ENCODE peak calls at places on chromosome 13, in four cellular contexts. R is K562, W is HepG2, A is SK-N-SH. B is an unnamed sample.

GRCh38 chr13:76892488-76892887 is 6.3 kb upstream of the KCTD12 start:
- DNase-seq in W (no peak), A (no peak), R (no peak), B (no peak)

GRCh38 chr13:75935805-75936204 is 299.7 kb downstream of the LMO7 start:
- DNase-seq in A (no peak), R (no peak), W (no peak), B (no peak)

GRCh38 chr13:97466782-97467181 is 32.8 kb downstream of the RAP2A start:
- DNase-seq in A (no peak), R (no peak), W (no peak), B (no peak)

GRCh38 chr13:23723463-23723862 is 153.3 kb downstream of the TNFRSF19 start:
- DNase-seq in R (no peak), A (no peak), W (no peak), B (no peak)

GRCh38 chr13:27789495-27790303 is 2.6 kb upstream of the GSX1 start:
- DNase-seq in A (no peak), R (no peak), W (peak), B (no peak)

GRCh38 chr13:110340812-110341444 is 33.8 kb downstream of the COL4A2 start:
- DNase-seq in R (no peak), W (no peak), A (no peak), B (no peak)

GRCh38 chr13:48641404-48641803 is 12.3 kb upstream of the CYSLTR2 start:
- DNase-seq in R (no peak), A (no peak), W (no peak), B (no peak)

GRCh38 chr13:51832471-51833152 is 12.4 kb downstream of the TMEM272 start:
- DNase-seq in W (no peak), R (no peak), A (peak), B (no peak)

GRCh38 chr13:77084755-77085154 is 57.8 kb upstream of the FBXL3 start:
- DNase-seq in R (no peak), A (no peak), W (no peak), B (no peak)

GRCh38 chr13:87656311-87656710 is 14.9 kb upstream of the SLITRK5 start:
- DNase-seq in W (no peak), R (no peak), A (no peak), B (no peak)

GRCh38 chr13:20313896-20314295 is 81.8 kb upstream of the GJB6 start:
- DNase-seq in A (no peak), W (no peak), R (no peak), B (no peak)

GRCh38 chr13:106619688-106620555 is 52.0 kb upstream of the ARGLU1 start:
- DNase-seq in R (peak), W (peak), A (peak), B (no peak)

GRCh38 chr13:78404961-78405360 is 198.4 kb downstream of the POU4F1 start:
- DNase-seq in A (no peak), W (no peak), R (no peak), B (no peak)

GRCh38 chr13:34942732-34943674 is 933 bp downstream of the NBEA start:
- DNase-seq in R (no peak), W (no peak), A (peak), B (peak)

GRCh38 chr13:34570954-34571353 is 371.1 kb upstream of the NBEA start:
- DNase-seq in A (no peak), W (no peak), R (no peak), B (no peak)

GRCh38 chr13:21338156-21338555 is 120.9 kb downstream of the ZDHHC20 start:
- DNase-seq in W (peak), A (no peak), R (no peak), B (no peak)

GRCh38 chr13:35225582-35225981 is 250.9 kb downstream of the MAB21L1 start:
- DNase-seq in A (no peak), R (no peak), W (no peak), B (no peak)

GRCh38 chr13:83508905-83509304 is 373.4 kb downstream of the SLITRK1 start:
- DNase-seq in W (no peak), R (no peak), A (no peak), B (no peak)

GRCh38 chr13:60013166-60013565 is 150.6 kb downstream of the DIAPH3 start:
- DNase-seq in W (no peak), R (no peak), A (no peak), B (no peak)

GRCh38 chr13:76014618-76015315 is 378.6 kb downstream of the LMO7 start:
- DNase-seq in R (no peak), W (no peak), A (no peak), B (no peak)

GRCh38 chr13:40148103-40148502 is 492.6 kb downstream of the COG6 start:
- DNase-seq in A (no peak), R (no peak), W (no peak), B (no peak)

GRCh38 chr13:37667631-37668161 is 69.1 kb upstream of the POSTN start:
- DNase-seq in A (no peak), R (no peak), W (no peak), B (no peak)

GRCh38 chr13:41544824-41545707 is 87.7 kb downstream of the RGCC start:
- DNase-seq in A (no peak), R (no peak), W (no peak), B (no peak)

GRCh38 chr13:21610687-21611086 is 6.7 kb upstream of the MICU2 start:
- DNase-seq in W (no peak), R (no peak), A (no peak), B (no peak)

GRCh38 chr13:33236021-33236420 is 49.5 kb downstream of the STARD13 start:
- DNase-seq in R (no peak), W (no peak), A (no peak), B (no peak)

GRCh38 chr13:97600438-97601080 is 166.6 kb downstream of the RAP2A start:
- DNase-seq in A (no peak), R (no peak), W (peak), B (no peak)

GRCh38 chr13:42708391-42708790 is 73.0 kb upstream of the FAM216B start:
- DNase-seq in A (no peak), R (no peak), W (no peak), B (no peak)

GRCh38 chr13:71493189-71493588 is 373.8 kb downstream of the DACH1 start:
- DNase-seq in R (no peak), W (no peak), A (no peak), B (no peak)

GRCh38 chr13:29452773-29453574 is 142.5 kb downstream of the SLC7A1 start:
- DNase-seq in A (peak), W (no peak), R (no peak), B (no peak)

GRCh38 chr13:19864339-19865309 is 1.2 kb upstream of the ZMYM5 start:
- DNase-seq in W (no peak), R (peak), A (peak), B (no peak)

GRCh38 chr13:21675095-21676007 is 4.5 kb downstream of the FGF9 start:
- DNase-seq in A (peak), R (no peak), W (no peak), B (no peak)

GRCh38 chr13:91135949-91136348 is 211.5 kb upstream of the MIR17HG start:
- DNase-seq in R (no peak), A (no peak), W (no peak), B (no peak)

GRCh38 chr13:112959701-112960542 is 9.1 kb upstream of the MCF2L start:
- DNase-seq in W (no peak), A (no peak), R (no peak), B (no peak)
- H3K27ac ChIP-seq in W (no peak), A (no peak), R (no peak), B (no peak)

GRCh38 chr13:50512602-50513527 is 330.6 kb downstream of the DLEU7 start:
- DNase-seq in W (peak), R (no peak), A (no peak), B (no peak)

GRCh38 chr13:50514249-50514648 is 329.2 kb downstream of the DLEU7 start:
- DNase-seq in W (no peak), A (no peak), R (no peak), B (no peak)

GRCh38 chr13:50509771-50510441 is 333.6 kb downstream of the DLEU7 start:
- DNase-seq in R (no peak), W (no peak), A (no peak), B (no peak)

GRCh38 chr13:50513528-50513863 is 330.0 kb downstream of the DLEU7 start:
- DNase-seq in A (no peak), R (no peak), W (no peak), B (no peak)

GRCh38 chr13:50511877-50512332 is 331.6 kb downstream of the DLEU7 start:
- DNase-seq in A (no peak), W (peak), R (no peak), B (no peak)
- TF ChIP-seq TAF1 in A (no peak), W (no peak), R (no peak), B (no peak)

DNA sequence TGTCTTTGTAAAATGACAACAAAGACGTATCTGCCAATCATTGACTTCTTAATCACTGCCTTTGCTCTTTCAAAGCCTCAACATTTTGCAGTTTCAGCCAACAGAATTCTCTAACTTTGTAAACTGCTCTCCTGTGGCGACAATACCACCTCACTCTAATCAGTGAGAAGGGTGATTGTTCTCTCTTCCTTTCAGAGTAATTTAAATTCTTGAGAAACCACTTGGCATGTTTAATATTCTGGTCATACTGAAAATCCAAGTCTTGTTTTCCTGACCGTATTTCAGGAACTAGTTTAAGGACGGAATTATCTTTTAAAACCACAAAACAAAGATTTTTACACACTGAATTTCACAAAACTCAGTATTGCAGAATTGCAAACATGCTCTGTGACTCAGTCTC is 5.2 kb upstream of the CDC16 start:
- DNase-seq in A (no peak), W (no peak), R (no peak), B (no peak)
- H3K4me3 ChIP-seq in A (no peak), W (no peak), R (no peak), B (no peak)

GRCh38 chr13:111371211-111371610 is 50.8 kb downstream of the TEX29 start:
- DNase-seq in A (no peak), W (no peak), R (no peak), B (no peak)

GRCh38 chr13:111371720-111372119 is 51.3 kb downstream of the TEX29 start:
- DNase-seq in R (no peak), A (no peak), W (no peak), B (peak)

GRCh38 chr13:111370147-111370546 is 49.7 kb downstream of the TEX29 start:
- DNase-seq in A (no peak), W (no peak), R (no peak), B (no peak)

GRCh38 chr13:111372651-111373425 is 52.4 kb downstream of the TEX29 start:
- DNase-seq in W (no peak), A (no peak), R (no peak), B (peak)

DNA sequence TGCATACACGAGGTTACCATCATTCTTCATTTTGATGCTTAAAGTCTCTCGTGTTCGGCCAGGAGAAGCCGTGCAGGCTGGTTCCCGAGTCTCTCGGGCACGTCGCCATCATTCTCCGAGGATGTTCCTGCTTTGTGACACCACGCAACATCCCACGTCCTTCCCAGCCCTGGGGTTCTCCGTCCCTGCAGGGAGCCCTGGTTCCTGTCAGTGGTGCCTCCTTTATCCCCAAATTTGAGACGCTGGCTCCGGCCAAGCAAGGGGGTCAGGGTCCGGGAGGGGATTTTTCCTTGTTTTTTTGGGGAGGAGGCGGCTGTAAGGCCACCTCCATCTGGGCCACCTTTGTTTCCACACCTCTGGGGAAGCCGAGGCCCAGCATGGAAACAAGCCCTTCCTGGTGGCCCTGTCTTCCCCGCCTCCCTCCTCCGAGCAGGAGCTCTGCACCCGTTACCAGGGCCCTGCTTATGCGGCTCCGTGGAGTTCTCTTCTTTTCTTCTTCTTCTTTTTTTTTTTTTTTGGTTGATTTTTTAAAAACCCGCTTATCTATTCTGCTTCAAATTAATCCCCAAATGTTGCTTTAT is 50.2 kb downstream of the TEX29 start:
- DNase-seq in A (no peak), W (no peak), R (no peak), B (no peak)
- H3K27ac ChIP-seq in A (no peak), W (no peak), R (no peak), B (no peak)

GRCh38 chr13:30869491-30869890 is 36.6 kb upstream of the MEDAG start:
- DNase-seq in A (no peak), W (no peak), R (no peak), B (no peak)
- TF ChIP-seq TAF1 in A (no peak), W (no peak), R (no peak), B (no peak)

GRCh38 chr13:100491164-100491847 is 97.3 kb downstream of the GGACT start:
- DNase-seq in A (no peak), R (no peak), W (no peak), B (no peak)

GRCh38 chr13:100485265-100485664 is 103.3 kb downstream of the GGACT start:
- DNase-seq in A (no peak), W (no peak), R (no peak), B (no peak)

GRCh38 chr13:100495455-100495854 is 93.1 kb downstream of the GGACT start:
- DNase-seq in A (no peak), W (no peak), R (no peak), B (no peak)

GRCh38 chr13:100493418-100493817 is 95.2 kb downstream of the GGACT start:
- DNase-seq in W (no peak), R (no peak), A (no peak), B (no peak)

DNA sequence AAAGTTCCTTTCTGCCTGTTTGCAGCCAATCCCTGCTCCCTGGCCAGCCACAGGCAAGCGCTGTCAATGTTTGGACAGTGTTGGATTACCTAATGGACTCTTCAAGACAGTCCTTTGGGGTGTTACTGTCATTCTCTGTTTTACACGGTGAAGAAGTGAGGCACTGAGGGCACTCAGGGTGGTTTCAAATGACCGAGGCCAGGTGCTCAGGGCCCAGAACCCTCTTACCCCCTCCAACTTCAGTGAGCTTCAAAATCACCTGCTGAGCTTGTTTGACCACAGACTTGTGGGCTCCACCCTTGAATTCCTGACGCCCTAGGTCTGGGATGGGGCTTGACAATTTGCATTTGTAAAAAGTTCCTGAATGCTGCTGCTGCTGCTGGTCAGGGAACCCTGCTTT is 97.9 kb downstream of the GGACT start:
- DNase-seq in W (no peak), A (no peak), R (no peak), B (no peak)
- H3K4me3 ChIP-seq in W (no peak), A (no peak), R (no peak), B (no peak)

GRCh38 chr13:113864303-113864890 is 521 bp upstream of the GAS6 start:
- DNase-seq in A (peak), W (no peak), R (no peak), B (no peak)
- H3K27ac ChIP-seq in A (peak), W (no peak), R (no peak), B (no peak)

GRCh38 chr13:98658131-98658530 is 81.2 kb upstream of the STK24 start:
- DNase-seq in R (no peak), W (no peak), A (no peak), B (no peak)

GRCh38 chr13:98653471-98653985 is 76.6 kb upstream of the STK24 start:
- DNase-seq in R (peak), W (peak), A (peak), B (peak)

GRCh38 chr13:98656223-98656622 is 79.3 kb upstream of the STK24 start:
- DNase-seq in A (no peak), R (no peak), W (no peak), B (no peak)

GRCh38 chr13:98652721-98653470 is 76.0 kb upstream of the STK24 start:
- DNase-seq in R (no peak), W (no peak), A (no peak), B (no peak)

DNA sequence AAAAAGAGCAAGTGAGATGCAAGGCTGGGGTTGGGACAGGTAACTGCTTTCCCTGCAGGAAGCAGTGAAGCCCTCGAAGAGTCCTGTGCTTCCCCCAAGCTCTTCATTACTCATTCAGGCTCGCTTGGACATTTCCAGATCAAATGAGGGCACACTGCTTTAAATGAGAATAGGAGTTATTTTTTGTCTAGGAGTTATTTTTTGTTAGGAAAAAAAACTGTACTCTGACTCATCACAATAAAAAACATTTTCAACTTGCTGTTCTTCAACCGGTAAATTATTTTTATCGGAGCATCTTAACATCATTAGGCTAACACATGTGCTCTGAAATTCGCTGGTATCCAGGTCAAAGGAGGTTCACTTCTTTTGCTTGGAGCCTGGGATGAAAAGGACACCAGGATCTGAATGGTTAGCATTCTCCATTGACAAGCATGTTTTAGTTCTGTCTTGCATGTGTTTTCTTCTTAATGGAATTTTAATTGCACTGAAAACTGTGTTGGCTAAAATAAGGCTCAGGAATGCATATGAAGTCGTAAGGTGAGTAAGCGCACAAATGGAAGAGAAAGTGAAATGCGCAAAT is 80.7 kb upstream of the STK24 start:
- DNase-seq in A (peak), W (no peak), R (no peak), B (no peak)
- TF ChIP-seq TAF1 in A (no peak), W (no peak), R (no peak), B (no peak)

B was measured in H1.